ENCODE peak calls at places on chromosomes 12 and 14, in five cellular contexts. R is hepatocyte; A is heart left ventricle; K is CD4-positive, alpha-beta memory T cell; S is AG04450. V is an unnamed sample.

GRCh38 chr12:32821293-32822089 is 65.8 kb upstream of the YARS2 start:
- DNase-seq in K (no peak), S (no peak), A (peak; percentile 15), R (peak; percentile 12), V (no peak)

GRCh38 chr12:51419473-51420228 is 5.0 kb upstream of the SLC4A8 start:
- DNase-seq in S (no peak), K (no peak), A (no peak), R (no peak), V (no peak)

GRCh38 chr12:94793191-94793595 is 142.8 kb upstream of the TMCC3 start:
- DNase-seq in R (no peak), K (no peak), S (no peak), A (no peak), V (peak; percentile 58)

GRCh38 chr12:99259040-99259934 is 388.3 kb upstream of the GARIN6 start:
- DNase-seq in S (no peak), R (no peak), A (peak; percentile 10), K (no peak), V (no peak)

GRCh38 chr14:104282332-104283196 is 144.2 kb downstream of the KIF26A start:
- DNase-seq in R (peak; percentile 53), S (no peak), A (no peak), K (no peak), V (no peak)

GRCh38 chr14:105853089-105853906 is 326.9 kb downstream of the TMEM121 start:
- DNase-seq in R (no peak), S (no peak), A (no peak), K (no peak), V (no peak)

GRCh38 chr14:64580451-64580850 is 30.7 kb downstream of the PPP1R36 start:
- DNase-seq in A (no peak), S (no peak), K (no peak), R (no peak), V (no peak)

GRCh38 chr12:17992002-17992656 is 97.9 kb downstream of the RERGL start:
- DNase-seq in R (peak; percentile 51), A (no peak), K (no peak), S (no peak), V (no peak)

GRCh38 chr14:86796221-86797074 is 1196.5 kb downstream of the GALC start:
- DNase-seq in S (no peak), R (no peak), A (no peak), K (no peak), V (no peak)

GRCh38 chr14:89451229-89451628 is 34.2 kb upstream of the FOXN3 start:
- DNase-seq in K (no peak), S (no peak), R (no peak), A (no peak), V (no peak)

GRCh38 chr14:80003138-80003537 is 208.2 kb downstream of the DIO2 start:
- DNase-seq in K (no peak), S (peak; percentile 33), R (peak; percentile 7), A (no peak), V (no peak)

GRCh38 chr12:82359115-82359478 is 768 bp downstream of the METTL25 start:
- DNase-seq in S (no peak), R (peak; percentile 35), K (no peak), A (no peak), V (no peak)
- H3K27ac ChIP-seq in S (no peak overlapping the region), R (peak overlapping the region; percentile 100), K (peak overlapping the region; percentile 96), A (peak overlapping the region; percentile 99), V (peak overlapping the region; percentile 94)

GRCh38 chr12:3418609-3419469 is 72.2 kb upstream of the PRMT8 start:
- DNase-seq in A (no peak), S (no peak), K (no peak), R (peak; percentile 44), V (no peak)
- H3K27ac ChIP-seq in A (no peak overlapping the region), S (no peak overlapping the region), K (no peak overlapping the region), R (no peak overlapping the region), V (no peak overlapping the region)

GRCh38 chr14:91389173-91389572 is 28.4 kb downstream of the CCDC88C start:
- DNase-seq in A (no peak), K (no peak), R (no peak), S (no peak), V (no peak)

GRCh38 chr14:91387996-91388395 is 29.6 kb downstream of the CCDC88C start:
- DNase-seq in S (no peak), R (no peak), K (no peak), A (no peak), V (no peak)

GRCh38 chr14:91388551-91388975 is 29.1 kb downstream of the CCDC88C start:
- DNase-seq in A (no peak), R (no peak), K (no peak), S (no peak), V (peak; percentile 90)

GRCh38 chr14:91385227-91385626 is 32.4 kb downstream of the CCDC88C start:
- DNase-seq in A (no peak), R (no peak), S (no peak), K (no peak), V (no peak)

DNA sequence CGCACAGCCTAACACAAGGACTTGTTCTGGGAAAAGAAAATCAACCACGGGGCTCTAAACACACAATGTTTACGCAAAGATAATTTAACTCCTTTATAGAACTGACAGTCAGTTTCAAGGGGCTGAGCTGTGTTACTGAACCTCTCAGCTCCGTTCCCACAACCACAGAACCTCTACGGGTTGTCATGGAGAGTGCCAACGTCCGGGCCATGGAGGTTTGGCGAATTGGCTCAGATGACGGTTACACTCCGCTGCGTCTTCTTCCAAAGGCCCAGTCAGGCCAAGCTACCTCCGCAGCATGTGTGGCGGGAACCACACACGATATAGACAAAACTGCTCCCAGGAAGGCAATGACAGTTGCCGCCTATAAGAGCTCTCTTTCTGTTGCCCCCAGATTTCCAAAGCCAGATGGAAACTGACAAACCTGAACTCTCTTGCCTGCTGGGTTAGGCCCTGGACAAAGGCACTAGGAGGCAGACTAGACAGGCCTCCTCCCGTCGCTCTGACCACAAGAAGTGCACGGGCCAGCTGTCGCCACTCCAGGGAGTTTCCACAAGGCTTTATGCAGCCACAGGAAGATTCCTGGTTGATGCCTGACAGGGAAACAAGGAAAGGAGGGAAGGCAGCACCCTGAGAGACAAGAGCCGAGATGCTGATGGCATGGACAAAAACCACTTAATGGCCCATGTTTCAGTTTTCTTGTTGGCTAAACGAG is 30.3 kb downstream of the CCDC88C start:
- DNase-seq in K (no peak), S (no peak), A (no peak), R (no peak), V (no peak)
- H3K27ac ChIP-seq in K (peak overlapping the region; percentile 56), S (no peak overlapping the region), A (no peak overlapping the region), R (no peak overlapping the region), V (peak overlapping the region; percentile 96)

DNA sequence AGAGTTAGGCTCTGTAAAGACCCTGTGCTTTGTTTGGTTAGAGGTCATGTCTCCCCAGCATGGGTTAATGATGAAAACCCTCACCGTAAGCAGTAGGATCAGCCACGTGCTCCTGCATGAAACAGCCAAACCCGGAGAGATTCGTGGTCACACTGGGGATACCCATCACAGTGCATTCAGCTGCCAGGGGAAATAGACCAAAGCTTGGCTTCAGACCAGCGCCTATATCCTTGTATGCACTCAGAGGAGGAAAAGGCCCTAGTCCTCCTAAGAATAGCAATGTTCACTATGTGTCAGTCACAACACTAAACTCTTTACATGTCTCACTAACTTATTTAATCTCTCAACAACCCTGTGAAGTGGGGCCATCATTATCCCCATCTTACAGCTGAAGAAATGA is 16.3 kb downstream of the SPX start:
- DNase-seq in S (no peak), A (no peak), R (no peak), K (no peak), V (no peak)
- H3K27ac ChIP-seq in S (no peak overlapping the region), A (no peak overlapping the region), R (no peak overlapping the region), K (no peak overlapping the region), V (no peak overlapping the region)

DNA sequence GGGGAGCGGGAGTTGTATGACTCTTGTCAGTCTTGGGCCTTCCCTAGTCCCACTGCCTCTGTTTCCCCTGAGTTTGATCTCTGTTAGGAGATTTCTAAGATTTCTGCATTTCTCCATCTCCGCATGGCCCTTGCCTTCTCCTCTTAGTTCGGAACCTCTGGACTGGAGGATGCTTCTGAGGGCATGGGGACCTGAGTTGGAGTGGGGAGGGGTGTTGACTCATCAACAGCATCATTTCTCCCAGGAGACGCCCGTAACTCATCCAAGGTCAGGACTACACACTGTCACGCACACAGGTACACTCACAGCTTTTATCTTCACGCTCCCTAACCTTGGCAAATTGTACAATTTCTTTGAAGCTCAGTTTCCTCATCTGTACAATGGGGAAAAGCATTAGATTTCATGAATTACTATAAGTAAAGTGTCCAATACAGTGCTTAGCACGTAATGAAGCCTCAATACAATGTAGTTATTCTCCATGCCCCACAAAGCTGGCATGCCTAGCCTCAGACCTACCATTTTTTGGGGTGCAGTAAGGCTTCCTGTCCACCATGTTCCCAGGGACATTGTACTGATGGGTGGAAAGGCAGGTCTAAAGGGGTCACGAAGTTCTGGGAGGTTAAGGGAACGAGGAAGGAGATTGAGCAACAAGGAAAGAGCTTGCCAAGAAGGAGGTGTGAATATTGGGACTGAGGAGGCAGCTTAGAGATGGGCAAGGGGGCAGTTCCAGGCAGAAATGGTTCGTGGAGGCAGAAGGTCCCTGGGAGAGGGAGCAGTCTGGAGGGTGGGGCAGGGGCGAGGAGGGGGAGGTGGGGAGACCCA is 600 bp upstream of the LAG3 start:
- DNase-seq in A (no peak), R (no peak), K (no peak), S (no peak), V (no peak)
- H3K27ac ChIP-seq in A (no peak overlapping the region), R (no peak overlapping the region), K (no peak overlapping the region), S (no peak overlapping the region), V (peak overlapping the region; percentile 33)

V was measured in CD4-positive, CD25-positive, alpha-beta regulatory T cell.